ENCODE peak calls at places on chromosomes 12 and 14, in nine cellular contexts. One of them, this sample, is unnamed.

GRCh38 chr14:76434220-76434619 is 58.3 kb downstream of the ESRRB start:
- DNase-seq in ascending aorta: no peak
- DNase-seq in heart right ventricle: no peak
- DNase-seq in iPS DF 6.9: no peak
- DNase-seq in psoas muscle: no peak
- DNase-seq in A549: no peak
- DNase-seq in GM23338: no peak
- DNase-seq in heart left ventricle: no peak
- DNase-seq in mesendoderm: no peak
- DNase-seq in this sample: no peak

GRCh38 chr12:11769723-11770514 is 120.4 kb downstream of the ETV6 start:
- DNase-seq in psoas muscle: no peak
- DNase-seq in heart right ventricle: no peak
- DNase-seq in mesendoderm: no peak
- DNase-seq in ascending aorta: no peak
- DNase-seq in GM23338: no peak
- DNase-seq in iPS DF 6.9: no peak
- DNase-seq in A549: no peak
- DNase-seq in heart left ventricle: no peak
- DNase-seq in this sample: no peak

GRCh38 chr14:99624971-99625370 is 20.0 kb upstream of the HHIPL1 start:
- DNase-seq in ascending aorta: no peak
- DNase-seq in heart right ventricle: no peak
- DNase-seq in psoas muscle: no peak
- DNase-seq in iPS DF 6.9: no peak
- DNase-seq in heart left ventricle: peak; percentile 48
- DNase-seq in mesendoderm: no peak
- DNase-seq in A549: no peak
- DNase-seq in GM23338: no peak
- DNase-seq in this sample: no peak

GRCh38 chr12:108271951-108272729 is 67.0 kb downstream of the CMKLR1 start:
- DNase-seq in GM23338: no peak
- DNase-seq in heart left ventricle: no peak
- DNase-seq in mesendoderm: peak; percentile 72
- DNase-seq in ascending aorta: no peak
- DNase-seq in iPS DF 6.9: no peak
- DNase-seq in A549: no peak
- DNase-seq in heart right ventricle: no peak
- DNase-seq in psoas muscle: no peak
- DNase-seq in this sample: no peak

GRCh38 chr14:58730793-58731464 is 93.2 kb downstream of the DACT1 start:
- DNase-seq in heart right ventricle: no peak
- DNase-seq in heart left ventricle: no peak
- DNase-seq in A549: no peak
- DNase-seq in GM23338: no peak
- DNase-seq in iPS DF 6.9: no peak
- DNase-seq in ascending aorta: no peak
- DNase-seq in mesendoderm: no peak
- DNase-seq in psoas muscle: no peak
- DNase-seq in this sample: no peak

GRCh38 chr12:21065845-21066244 is 65.1 kb upstream of the SLCO1B1 start:
- DNase-seq in heart left ventricle: no peak
- DNase-seq in psoas muscle: no peak
- DNase-seq in A549: peak; percentile 53
- DNase-seq in ascending aorta: no peak
- DNase-seq in mesendoderm: peak; percentile 45
- DNase-seq in heart right ventricle: no peak
- DNase-seq in GM23338: peak; percentile 49
- DNase-seq in iPS DF 6.9: peak; percentile 11
- DNase-seq in this sample: no peak

GRCh38 chr14:60064491-60065072 is 27.1 kb upstream of the PCNX4 start:
- DNase-seq in mesendoderm: peak; percentile 13
- DNase-seq in heart right ventricle: no peak
- DNase-seq in GM23338: peak; percentile 37
- DNase-seq in psoas muscle: no peak
- DNase-seq in heart left ventricle: no peak
- DNase-seq in A549: peak; percentile 51
- DNase-seq in ascending aorta: no peak
- DNase-seq in iPS DF 6.9: no peak
- DNase-seq in this sample: no peak

GRCh38 chr12:69666798-69667197 is 32.3 kb downstream of the BEST3 start:
- DNase-seq in iPS DF 6.9: no peak
- DNase-seq in A549: no peak
- DNase-seq in heart left ventricle: no peak
- DNase-seq in psoas muscle: no peak
- DNase-seq in mesendoderm: no peak
- DNase-seq in GM23338: no peak
- DNase-seq in ascending aorta: no peak
- DNase-seq in heart right ventricle: no peak
- DNase-seq in this sample: no peak

GRCh38 chr14:28766505-28767238 is at the start of gene FOXG1:
- DNase-seq in iPS DF 6.9: no peak
- DNase-seq in mesendoderm: peak; percentile 87
- DNase-seq in psoas muscle: no peak
- DNase-seq in GM23338: peak; percentile 88
- DNase-seq in heart right ventricle: no peak
- DNase-seq in ascending aorta: no peak
- DNase-seq in A549: peak; percentile 25
- DNase-seq in heart left ventricle: no peak
- DNase-seq in this sample: no peak

GRCh38 chr12:106954462-106955376 is 988 bp upstream of the TMEM263 start:
- DNase-seq in iPS DF 6.9: no peak
- DNase-seq in heart right ventricle: peak; percentile 39
- DNase-seq in psoas muscle: peak; percentile 77
- DNase-seq in mesendoderm: no peak
- DNase-seq in ascending aorta: no peak
- DNase-seq in heart left ventricle: peak; percentile 66
- DNase-seq in GM23338: peak; percentile 27
- DNase-seq in A549: no peak
- DNase-seq in this sample: no peak

GRCh38 chr12:22919883-22920282 is 294.9 kb downstream of the ETNK1 start:
- DNase-seq in psoas muscle: no peak
- DNase-seq in iPS DF 6.9: no peak
- DNase-seq in mesendoderm: no peak
- DNase-seq in A549: no peak
- DNase-seq in ascending aorta: no peak
- DNase-seq in heart left ventricle: no peak
- DNase-seq in heart right ventricle: no peak
- DNase-seq in GM23338: no peak
- DNase-seq in this sample: no peak

GRCh38 chr12:53967451-53968059 is 5.4 kb upstream of the HOXC11 start:
- DNase-seq in mesendoderm: no peak
- DNase-seq in heart right ventricle: no peak
- DNase-seq in iPS DF 6.9: no peak
- DNase-seq in A549: no peak
- DNase-seq in psoas muscle: peak; percentile 32
- DNase-seq in ascending aorta: no peak
- DNase-seq in GM23338: no peak
- DNase-seq in heart left ventricle: no peak
- DNase-seq in this sample: peak; percentile 62

GRCh38 chr12:51521554-51522276 is 69.3 kb upstream of the SCN8A start:
- DNase-seq in GM23338: no peak
- DNase-seq in iPS DF 6.9: no peak
- DNase-seq in ascending aorta: no peak
- DNase-seq in heart left ventricle: no peak
- DNase-seq in mesendoderm: no peak
- DNase-seq in psoas muscle: no peak
- DNase-seq in A549: no peak
- DNase-seq in heart right ventricle: no peak
- DNase-seq in this sample: no peak

GRCh38 chr14:67571991-67572323 is 28.1 kb downstream of the PIGH start:
- DNase-seq in GM23338: no peak
- DNase-seq in heart right ventricle: no peak
- DNase-seq in ascending aorta: no peak
- DNase-seq in psoas muscle: no peak
- DNase-seq in heart left ventricle: no peak
- DNase-seq in A549: no peak
- DNase-seq in mesendoderm: no peak
- DNase-seq in iPS DF 6.9: no peak
- DNase-seq in this sample: no peak

GRCh38 chr12:106079148-106079738 is 59.5 kb downstream of the NUAK1 start:
- DNase-seq in GM23338: no peak
- DNase-seq in ascending aorta: no peak
- DNase-seq in heart right ventricle: no peak
- DNase-seq in heart left ventricle: no peak
- DNase-seq in A549: no peak
- DNase-seq in psoas muscle: no peak
- DNase-seq in mesendoderm: no peak
- DNase-seq in iPS DF 6.9: no peak
- DNase-seq in this sample: no peak

GRCh38 chr12:109291531-109292341 is 17.3 kb downstream of the FOXN4 start:
- DNase-seq in psoas muscle: peak; percentile 70
- DNase-seq in GM23338: peak; percentile 92
- DNase-seq in heart left ventricle: peak; percentile 70
- DNase-seq in A549: no peak
- DNase-seq in heart right ventricle: peak; percentile 68
- DNase-seq in iPS DF 6.9: peak; percentile 72
- DNase-seq in mesendoderm: peak; percentile 96
- DNase-seq in ascending aorta: no peak
- DNase-seq in this sample: no peak

GRCh38 chr14:79091381-79091963 is 921.3 kb downstream of the NRXN3 start:
- DNase-seq in mesendoderm: peak; percentile 89
- DNase-seq in heart left ventricle: no peak
- DNase-seq in A549: no peak
- DNase-seq in heart right ventricle: no peak
- DNase-seq in GM23338: peak; percentile 22
- DNase-seq in psoas muscle: no peak
- DNase-seq in iPS DF 6.9: no peak
- DNase-seq in ascending aorta: no peak
- DNase-seq in this sample: no peak

GRCh38 chr12:39235990-39236767 is 206.7 kb downstream of the KIF21A start:
- DNase-seq in mesendoderm: no peak
- DNase-seq in A549: no peak
- DNase-seq in GM23338: no peak
- DNase-seq in iPS DF 6.9: no peak
- DNase-seq in heart right ventricle: no peak
- DNase-seq in ascending aorta: no peak
- DNase-seq in heart left ventricle: no peak
- DNase-seq in psoas muscle: no peak
- DNase-seq in this sample: no peak

GRCh38 chr12:54193437-54193836 is 4.7 kb upstream of the SMUG1 start:
- DNase-seq in iPS DF 6.9: no peak
- DNase-seq in psoas muscle: no peak
- DNase-seq in mesendoderm: no peak
- DNase-seq in ascending aorta: no peak
- DNase-seq in A549: no peak
- DNase-seq in heart left ventricle: no peak
- DNase-seq in GM23338: no peak
- DNase-seq in heart right ventricle: no peak
- DNase-seq in this sample: no peak

GRCh38 chr14:30573203-30573814 is 14.4 kb downstream of the G2E3 start:
- DNase-seq in heart right ventricle: no peak
- DNase-seq in heart left ventricle: no peak
- DNase-seq in mesendoderm: no peak
- DNase-seq in iPS DF 6.9: no peak
- DNase-seq in A549: peak; percentile 37
- DNase-seq in GM23338: no peak
- DNase-seq in psoas muscle: no peak
- DNase-seq in ascending aorta: no peak
- DNase-seq in this sample: no peak

GRCh38 chr14:85574849-85575616 is 45.1 kb downstream of the FLRT2 start:
- DNase-seq in heart right ventricle: no peak
- DNase-seq in GM23338: peak; percentile 28
- DNase-seq in heart left ventricle: no peak
- DNase-seq in ascending aorta: no peak
- DNase-seq in iPS DF 6.9: no peak
- DNase-seq in psoas muscle: no peak
- DNase-seq in mesendoderm: peak; percentile 46
- DNase-seq in A549: no peak
- DNase-seq in this sample: no peak

GRCh38 chr12:57754411-57755193 is at the start of gene MARCHF9:
- DNase-seq in A549: peak; percentile 59
- DNase-seq in GM23338: peak; percentile 84
- DNase-seq in ascending aorta: no peak
- DNase-seq in heart left ventricle: peak; percentile 77
- DNase-seq in psoas muscle: no peak
- DNase-seq in iPS DF 6.9: no peak
- DNase-seq in mesendoderm: peak; percentile 50
- DNase-seq in heart right ventricle: peak; percentile 58
- DNase-seq in this sample: peak; percentile 99
- H3K27ac ChIP-seq in A549: peak within 1 kb of the TSS; percentile 71
- H3K27ac ChIP-seq in GM23338: no peak within 1 kb of the TSS
- H3K27ac ChIP-seq in ascending aorta: peak within 1 kb of the TSS; percentile 22
- H3K27ac ChIP-seq in heart left ventricle: peak within 1 kb of the TSS; percentile 18
- H3K27ac ChIP-seq in psoas muscle: no peak within 1 kb of the TSS
- H3K27ac ChIP-seq in iPS DF 6.9: no peak within 1 kb of the TSS
- H3K27ac ChIP-seq in mesendoderm: no peak within 1 kb of the TSS
- H3K27ac ChIP-seq in heart right ventricle: peak within 1 kb of the TSS; percentile 22
- H3K27ac ChIP-seq in this sample: no peak within 1 kb of the TSS

GRCh38 chr12:121632069-121632970 is 6.0 kb downstream of the ORAI1 start:
- DNase-seq in GM23338: no peak
- DNase-seq in iPS DF 6.9: no peak
- DNase-seq in heart right ventricle: no peak
- DNase-seq in mesendoderm: no peak
- DNase-seq in ascending aorta: no peak
- DNase-seq in A549: no peak
- DNase-seq in psoas muscle: no peak
- DNase-seq in heart left ventricle: no peak
- DNase-seq in this sample: no peak
- H3K4me1 ChIP-seq in GM23338: peaks cover 51% of the 10 kb centered on the region
- H3K4me1 ChIP-seq in iPS DF 6.9: peaks cover 6% of the 10 kb centered on the region
- H3K4me1 ChIP-seq in heart right ventricle: peaks cover 24% of the 10 kb centered on the region
- H3K4me1 ChIP-seq in mesendoderm: peaks cover 25% of the 10 kb centered on the region
- H3K4me1 ChIP-seq in ascending aorta: no peaks in the 10 kb centered on the region
- H3K4me1 ChIP-seq in A549: peaks cover 36% of the 10 kb centered on the region
- H3K4me1 ChIP-seq in psoas muscle: peaks cover 63% of the 10 kb centered on the region
- H3K4me1 ChIP-seq in heart left ventricle: peaks cover 20% of the 10 kb centered on the region
- H3K4me1 ChIP-seq in this sample: peaks cover 20% of the 10 kb centered on the region

GRCh38 chr12:47787596-47788319 is 14.7 kb downstream of the SLC48A1 start:
- DNase-seq in iPS DF 6.9: no peak
- DNase-seq in heart right ventricle: no peak
- DNase-seq in A549: no peak
- DNase-seq in psoas muscle: no peak
- DNase-seq in heart left ventricle: peak; percentile 50
- DNase-seq in ascending aorta: no peak
- DNase-seq in mesendoderm: no peak
- DNase-seq in GM23338: no peak
- DNase-seq in this sample: no peak
- H3K27ac ChIP-seq in iPS DF 6.9: no peak overlapping the region
- H3K27ac ChIP-seq in heart right ventricle: no peak overlapping the region
- H3K27ac ChIP-seq in A549: no peak overlapping the region
- H3K27ac ChIP-seq in psoas muscle: no peak overlapping the region
- H3K27ac ChIP-seq in heart left ventricle: no peak overlapping the region
- H3K27ac ChIP-seq in ascending aorta: no peak overlapping the region
- H3K27ac ChIP-seq in mesendoderm: no peak overlapping the region
- H3K27ac ChIP-seq in GM23338: no peak overlapping the region
- H3K27ac ChIP-seq in this sample: no peak overlapping the region

DNA sequence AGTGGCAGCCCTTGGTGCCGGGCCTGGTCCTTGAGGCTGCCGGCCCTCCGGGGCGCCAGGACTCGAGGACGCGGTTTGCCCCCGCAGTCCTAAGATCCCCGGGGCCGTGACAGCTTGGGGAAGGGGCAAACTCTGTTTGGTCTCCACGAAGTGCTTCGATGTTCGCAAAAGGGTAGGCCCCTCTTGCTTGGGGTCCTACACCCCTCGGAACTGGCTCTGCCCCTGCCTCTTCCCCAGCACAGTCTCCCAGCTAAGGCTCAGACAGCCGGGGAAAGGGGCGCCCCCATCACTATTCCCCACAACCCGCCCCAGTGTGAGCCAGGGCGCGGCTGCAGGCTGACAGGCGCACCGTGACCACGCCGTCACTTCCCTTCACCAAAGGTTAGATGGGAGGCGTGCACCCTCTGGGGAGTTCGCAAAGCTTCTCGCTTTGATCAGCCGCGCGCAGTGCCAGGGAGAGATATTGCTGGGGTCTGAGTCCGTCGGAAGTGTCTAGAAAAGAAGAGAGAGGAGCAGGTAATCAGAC is 7.2 kb upstream of the OTX2 start:
- DNase-seq in mesendoderm: no peak
- DNase-seq in A549: no peak
- DNase-seq in heart right ventricle: no peak
- DNase-seq in GM23338: peak; percentile 62
- DNase-seq in iPS DF 6.9: no peak
- DNase-seq in psoas muscle: no peak
- DNase-seq in heart left ventricle: no peak
- DNase-seq in ascending aorta: no peak
- DNase-seq in this sample: no peak
- H3K4me1 ChIP-seq in mesendoderm: no peaks in the 10 kb centered on the region
- H3K4me1 ChIP-seq in A549: peaks cover 6% of the 10 kb centered on the region
- H3K4me1 ChIP-seq in heart right ventricle: no peaks in the 10 kb centered on the region
- H3K4me1 ChIP-seq in GM23338: peaks cover 62% of the 10 kb centered on the region
- H3K4me1 ChIP-seq in iPS DF 6.9: peaks cover 5% of the 10 kb centered on the region
- H3K4me1 ChIP-seq in psoas muscle: no peaks in the 10 kb centered on the region
- H3K4me1 ChIP-seq in heart left ventricle: peaks cover 3% of the 10 kb centered on the region
- H3K4me1 ChIP-seq in ascending aorta: no peaks in the 10 kb centered on the region
- H3K4me1 ChIP-seq in this sample: no peaks in the 10 kb centered on the region

This sample was measured in SJSA1.